ENCODE peak calls at places on chromosome 19, in five cellular contexts. One of them, this sample, is unnamed.

GRCh38 chr19:18501832-18502231 is 20.0 kb downstream of the ELL start:
- DNase-seq in tibial nerve: no peak
- DNase-seq in adrenal gland: no peak
- DNase-seq in thyroid gland: peak; percentile 63
- DNase-seq in transverse colon: peak; percentile 54
- DNase-seq in this sample: no peak

GRCh38 chr19:49585023-49585422 is 3.9 kb downstream of the PRRG2 start:
- DNase-seq in tibial nerve: no peak
- DNase-seq in adrenal gland: no peak
- DNase-seq in thyroid gland: no peak
- DNase-seq in transverse colon: no peak
- DNase-seq in this sample: no peak

GRCh38 chr19:13082192-13083007 is 20.3 kb downstream of the LYL1 start:
- DNase-seq in tibial nerve: no peak
- DNase-seq in adrenal gland: no peak
- DNase-seq in thyroid gland: no peak
- DNase-seq in transverse colon: no peak
- DNase-seq in this sample: peak; percentile 69

GRCh38 chr19:38044267-38045111 is 137.5 kb downstream of the SIPA1L3 start:
- DNase-seq in tibial nerve: no peak
- DNase-seq in adrenal gland: no peak
- DNase-seq in thyroid gland: no peak
- DNase-seq in transverse colon: no peak
- DNase-seq in this sample: no peak

GRCh38 chr19:38596057-38596981 is 21.4 kb downstream of the MAP4K1 start:
- DNase-seq in tibial nerve: no peak
- DNase-seq in adrenal gland: peak; percentile 42
- DNase-seq in thyroid gland: peak; percentile 35
- DNase-seq in transverse colon: peak; percentile 52
- DNase-seq in this sample: peak; percentile 69

GRCh38 chr19:9189538-9189937 is 10.8 kb downstream of the OR7D2 start:
- DNase-seq in tibial nerve: no peak
- DNase-seq in adrenal gland: no peak
- DNase-seq in thyroid gland: no peak
- DNase-seq in transverse colon: no peak
- DNase-seq in this sample: no peak

GRCh38 chr19:30781047-30781446 is 408.9 kb downstream of the ZNF536 start:
- DNase-seq in tibial nerve: no peak
- DNase-seq in adrenal gland: no peak
- DNase-seq in thyroid gland: no peak
- DNase-seq in transverse colon: no peak
- DNase-seq in this sample: no peak

GRCh38 chr19:13492128-13492527 is 14.2 kb downstream of the CACNA1A start:
- DNase-seq in tibial nerve: no peak
- DNase-seq in adrenal gland: no peak
- DNase-seq in thyroid gland: no peak
- DNase-seq in transverse colon: no peak
- DNase-seq in this sample: no peak

GRCh38 chr19:36210497-36210896 is 4.0 kb downstream of the ZNF565 start:
- DNase-seq in tibial nerve: no peak
- DNase-seq in adrenal gland: no peak
- DNase-seq in thyroid gland: no peak
- DNase-seq in transverse colon: no peak
- DNase-seq in this sample: no peak

GRCh38 chr19:3813473-3814392 is 27.6 kb upstream of the MATK start:
- DNase-seq in tibial nerve: no peak
- DNase-seq in adrenal gland: no peak
- DNase-seq in thyroid gland: no peak
- DNase-seq in transverse colon: no peak
- DNase-seq in this sample: no peak

GRCh38 chr19:15042003-15042402 is 7.3 kb upstream of the CASP14 start:
- DNase-seq in tibial nerve: no peak
- DNase-seq in adrenal gland: no peak
- DNase-seq in thyroid gland: no peak
- DNase-seq in transverse colon: no peak
- DNase-seq in this sample: no peak

GRCh38 chr19:29372461-29372860 is 153.3 kb upstream of the VSTM2B start:
- DNase-seq in tibial nerve: no peak
- DNase-seq in adrenal gland: no peak
- DNase-seq in thyroid gland: no peak
- DNase-seq in transverse colon: no peak
- DNase-seq in this sample: no peak

GRCh38 chr19:39677931-39678889 is 22.5 kb downstream of the LGALS16 start:
- DNase-seq in tibial nerve: no peak
- DNase-seq in adrenal gland: no peak
- DNase-seq in thyroid gland: peak; percentile 18
- DNase-seq in transverse colon: no peak
- DNase-seq in this sample: no peak

GRCh38 chr19:8631425-8631819 is 989 bp downstream of the NFILZ start:
- DNase-seq in tibial nerve: no peak
- DNase-seq in adrenal gland: peak; percentile 51
- DNase-seq in thyroid gland: no peak
- DNase-seq in transverse colon: peak; percentile 29
- DNase-seq in this sample: no peak

GRCh38 chr19:47713046-47714021 is at the start of gene EHD2:
- DNase-seq in tibial nerve: peak; percentile 58
- DNase-seq in adrenal gland: peak; percentile 69
- DNase-seq in thyroid gland: peak; percentile 59
- DNase-seq in transverse colon: peak; percentile 50
- DNase-seq in this sample: peak; percentile 60

GRCh38 chr19:48735031-48735615 is 5.3 kb downstream of the RASIP1 start:
- DNase-seq in tibial nerve: no peak
- DNase-seq in adrenal gland: no peak
- DNase-seq in thyroid gland: peak; percentile 53
- DNase-seq in transverse colon: peak; percentile 49
- DNase-seq in this sample: no peak

GRCh38 chr19:55089279-55089944 is 13.7 kb downstream of the EPS8L1 start:
- DNase-seq in tibial nerve: no peak
- DNase-seq in adrenal gland: peak; percentile 14
- DNase-seq in thyroid gland: no peak
- DNase-seq in transverse colon: no peak
- DNase-seq in this sample: no peak

GRCh38 chr19:48746738-48747575 is at the start of gene IZUMO1:
- DNase-seq in tibial nerve: peak; percentile 33
- DNase-seq in adrenal gland: peak; percentile 88
- DNase-seq in thyroid gland: peak; percentile 78
- DNase-seq in transverse colon: peak; percentile 57
- DNase-seq in this sample: peak; percentile 87

GRCh38 chr19:28435551-28436261 is 777.2 kb downstream of the UQCRFS1 start:
- DNase-seq in tibial nerve: no peak
- DNase-seq in adrenal gland: peak; percentile 19
- DNase-seq in thyroid gland: no peak
- DNase-seq in transverse colon: no peak
- DNase-seq in this sample: no peak

GRCh38 chr19:32345261-32346207 is at the start of gene ZNF507:
- DNase-seq in tibial nerve: peak; percentile 70
- DNase-seq in adrenal gland: peak; percentile 74
- DNase-seq in thyroid gland: peak; percentile 80
- DNase-seq in transverse colon: peak; percentile 85
- DNase-seq in this sample: peak; percentile 87

GRCh38 chr19:3142938-3143337 is 7.1 kb downstream of the GNA15 start:
- DNase-seq in tibial nerve: no peak
- DNase-seq in adrenal gland: no peak
- DNase-seq in thyroid gland: no peak
- DNase-seq in transverse colon: no peak
- DNase-seq in this sample: no peak

GRCh38 chr19:41123716-41124244 is 9.5 kb downstream of the CYP2F1 start:
- DNase-seq in tibial nerve: no peak
- DNase-seq in adrenal gland: no peak
- DNase-seq in thyroid gland: no peak
- DNase-seq in transverse colon: no peak
- DNase-seq in this sample: no peak

GRCh38 chr19:46133101-46133627 is 8.7 kb upstream of the IGFL3 start:
- DNase-seq in tibial nerve: no peak
- DNase-seq in adrenal gland: peak; percentile 35
- DNase-seq in thyroid gland: peak; percentile 21
- DNase-seq in transverse colon: no peak
- DNase-seq in this sample: no peak

GRCh38 chr19:29636553-29637325 is 28.5 kb upstream of the PLEKHF1 start:
- DNase-seq in tibial nerve: no peak
- DNase-seq in adrenal gland: no peak
- DNase-seq in thyroid gland: no peak
- DNase-seq in transverse colon: no peak
- DNase-seq in this sample: no peak

DNA sequence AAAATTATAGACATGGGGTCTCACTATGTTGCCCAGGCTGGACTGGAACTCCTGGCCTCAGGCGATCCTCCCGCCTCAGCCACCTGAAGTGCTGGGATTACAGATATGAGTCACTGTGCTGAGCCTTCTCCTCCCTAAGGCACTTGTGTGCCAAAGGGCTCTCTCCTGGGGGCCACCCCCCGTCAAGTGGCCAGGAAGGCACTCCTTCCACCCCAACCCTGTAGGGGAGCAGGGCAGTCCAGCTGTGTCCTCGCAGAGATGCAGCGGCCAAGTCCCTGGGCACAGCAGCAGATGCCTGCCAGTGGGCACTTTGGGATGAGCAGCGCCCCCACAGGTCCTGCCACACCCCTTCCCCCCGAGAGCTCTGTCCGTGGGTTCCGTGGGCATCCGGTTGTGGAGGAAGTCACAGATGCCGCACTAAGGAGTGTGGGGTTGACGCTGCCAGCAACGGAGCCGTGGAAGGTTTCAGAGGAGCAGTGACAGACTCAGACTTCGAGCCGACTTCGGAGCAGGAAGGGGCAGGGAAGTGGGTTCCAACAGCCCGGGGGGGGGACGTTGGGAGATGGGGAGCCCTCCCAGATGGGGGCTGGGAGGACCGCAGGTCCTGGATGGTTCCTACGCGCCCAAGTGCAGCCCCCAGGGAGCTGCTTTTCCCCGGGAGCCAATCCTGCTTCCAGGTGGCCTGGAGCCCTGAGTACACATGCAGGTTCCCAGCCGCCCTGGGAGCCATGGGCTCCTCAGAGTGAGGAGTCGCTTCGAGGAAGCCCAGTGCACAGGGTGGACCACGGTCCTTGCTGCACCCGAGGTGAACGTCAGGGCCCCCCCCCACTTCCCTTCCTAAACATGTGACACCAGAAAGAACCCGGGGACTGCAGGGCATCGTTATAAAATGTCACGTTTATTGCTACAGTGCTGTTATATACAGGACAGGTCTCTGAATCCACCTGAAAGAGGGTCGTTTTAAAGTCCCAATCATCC is 3.4 kb upstream of the UQCR11 start:
- DNase-seq in tibial nerve: no peak
- DNase-seq in adrenal gland: no peak
- DNase-seq in thyroid gland: peak; percentile 26
- DNase-seq in transverse colon: no peak
- DNase-seq in this sample: no peak
- TF ChIP-seq POLR2A in tibial nerve: no peak
- TF ChIP-seq POLR2A in adrenal gland: no peak
- TF ChIP-seq POLR2A in thyroid gland: no peak
- TF ChIP-seq POLR2A in transverse colon: no peak
- TF ChIP-seq POLR2A in this sample: no peak

GRCh38 chr19:57389730-57390598 is at the start of gene ZNF548:
- DNase-seq in tibial nerve: peak; percentile 86
- DNase-seq in adrenal gland: peak; percentile 97
- DNase-seq in thyroid gland: peak; percentile 98
- DNase-seq in transverse colon: peak; percentile 95
- DNase-seq in this sample: peak; percentile 100
- TF ChIP-seq POLR2A in tibial nerve: peak; percentile 10
- TF ChIP-seq POLR2A in adrenal gland: peak; percentile 71
- TF ChIP-seq POLR2A in thyroid gland: no peak
- TF ChIP-seq POLR2A in transverse colon: peak; percentile 58
- TF ChIP-seq POLR2A in this sample: peak; percentile 89

DNA sequence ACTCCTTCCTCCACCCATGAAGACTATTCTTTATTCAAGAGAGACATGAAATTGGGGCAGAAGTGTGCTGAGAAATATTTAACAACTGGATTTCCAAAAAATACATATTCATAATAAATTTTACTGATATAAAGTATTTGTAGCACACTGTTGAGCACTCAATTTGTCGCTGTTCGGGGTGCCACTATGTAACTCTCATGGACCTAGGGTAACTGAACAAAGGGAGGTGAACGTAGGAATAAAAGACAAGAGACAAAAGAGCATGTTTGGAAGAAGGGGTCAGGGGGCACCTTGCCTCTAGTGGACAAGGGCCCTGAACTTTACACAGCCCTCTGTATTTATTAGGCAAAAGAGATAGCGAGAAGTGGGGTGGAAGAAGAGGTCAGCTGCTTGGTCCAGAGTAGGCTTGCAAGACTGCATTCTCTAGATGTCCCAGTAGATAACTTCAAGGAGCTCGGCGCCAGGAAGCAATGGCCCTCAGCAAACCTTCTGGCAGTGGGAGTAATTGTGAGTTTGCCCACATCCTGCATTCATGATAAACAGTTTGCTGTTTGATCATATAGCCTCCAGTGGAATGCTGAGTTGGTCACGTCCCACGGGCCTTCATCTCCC is 4.5 kb upstream of the ZNF175 start:
- DNase-seq in tibial nerve: no peak
- DNase-seq in adrenal gland: no peak
- DNase-seq in thyroid gland: no peak
- DNase-seq in transverse colon: no peak
- DNase-seq in this sample: peak; percentile 49
- TF ChIP-seq POLR2A in tibial nerve: no peak
- TF ChIP-seq POLR2A in adrenal gland: no peak
- TF ChIP-seq POLR2A in thyroid gland: no peak
- TF ChIP-seq POLR2A in transverse colon: no peak
- TF ChIP-seq POLR2A in this sample: no peak

DNA sequence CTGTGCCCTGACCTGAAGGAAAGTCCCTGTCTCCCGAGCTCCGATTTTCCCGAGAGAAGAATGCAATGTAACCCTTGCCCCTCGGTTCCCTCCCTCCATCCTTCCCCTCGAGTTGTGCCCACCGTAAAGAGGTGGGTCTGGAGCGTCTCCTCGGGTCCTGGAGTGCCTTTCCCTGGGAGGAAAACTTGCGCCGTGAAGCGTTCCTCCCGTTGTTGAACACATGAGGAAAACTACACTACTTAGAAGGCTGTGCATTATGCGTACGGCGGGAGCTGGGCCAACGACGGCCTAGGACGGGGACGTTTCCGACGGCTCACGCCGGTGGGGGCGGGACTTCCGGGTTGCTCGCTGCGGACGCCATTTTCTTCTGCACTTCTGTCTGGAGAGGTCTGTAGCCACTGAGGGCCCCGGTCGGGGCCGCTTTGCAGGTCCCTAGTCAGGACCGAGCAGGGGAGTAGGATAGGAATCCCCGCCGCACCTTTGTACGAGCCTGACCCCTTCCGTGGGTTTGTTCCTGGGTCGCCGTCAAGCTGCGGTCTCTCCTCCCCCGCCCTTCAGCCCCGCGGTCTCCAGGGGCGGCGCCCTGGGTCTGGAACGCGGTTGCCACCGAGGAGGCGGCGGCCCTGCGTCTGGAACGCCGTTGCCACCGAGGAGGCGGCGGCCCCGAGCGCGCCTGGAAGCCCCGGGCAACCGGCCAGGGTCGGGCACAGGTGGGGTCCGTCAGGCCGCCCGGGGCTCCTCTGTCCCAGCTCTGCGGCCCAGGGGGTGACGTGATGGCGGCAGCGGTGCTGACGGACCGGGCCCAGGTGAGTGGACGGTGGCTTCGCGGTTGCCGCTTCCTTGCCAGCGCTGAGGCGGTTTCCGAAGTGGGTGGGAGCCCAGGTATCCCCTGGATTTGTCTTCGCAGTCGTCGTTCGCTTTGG is at the start of gene ZNF264:
- DNase-seq in tibial nerve: peak; percentile 70
- DNase-seq in adrenal gland: peak; percentile 91
- DNase-seq in thyroid gland: peak; percentile 88
- DNase-seq in transverse colon: peak; percentile 92
- DNase-seq in this sample: peak; percentile 89
- TF ChIP-seq POLR2A in tibial nerve: no peak
- TF ChIP-seq POLR2A in adrenal gland: peak; percentile 12
- TF ChIP-seq POLR2A in thyroid gland: no peak
- TF ChIP-seq POLR2A in transverse colon: peak; percentile 44
- TF ChIP-seq POLR2A in this sample: peak; percentile 74